ENCODE peak calls at places on chromosome 6, in nine cellular contexts. B is heart right ventricle; X is neural progenitor cell; C is psoas muscle; Q is aorta; S is GM23248; N is iPS DF 6.9; F is left lung; J is CD8-positive, alpha-beta memory T cell. A is an unnamed sample.
A peak's percentile ranks its signal among the peaks of the same experiment; 100 is the strongest.

GRCh38 chr6:32867022-32867477 is 13.1 kb downstream of the PSMB9 start:
- DNase-seq in C (no peak), B (no peak), S (no peak), F (no peak), N (no peak), J (peak; percentile 55), Q (no peak), X (no peak), A (no peak)

GRCh38 chr6:129312865-129313264 is 397.1 kb downstream of the ARHGAP18 start:
- DNase-seq in F (no peak), X (no peak), Q (no peak), J (no peak), C (no peak), N (no peak), S (peak; percentile 85), B (no peak), A (no peak)

GRCh38 chr6:156464100-156464878 is 312.9 kb upstream of the ARID1B start:
- DNase-seq in Q (no peak), J (no peak), S (no peak), B (no peak), F (no peak), X (no peak), N (no peak), C (no peak), A (no peak)

GRCh38 chr6:149233056-149233715 is 84.3 kb upstream of the TAB2 start:
- DNase-seq in C (no peak), S (peak; percentile 91), J (peak; percentile 49), F (no peak), Q (no peak), X (no peak), N (no peak), B (no peak), A (peak; percentile 87)

GRCh38 chr6:152636675-152637421 is at the start of gene SYNE1:
- DNase-seq in N (no peak), C (peak; percentile 59), S (peak; percentile 75), F (peak; percentile 95), Q (peak; percentile 82), B (peak; percentile 61), J (no peak), X (peak; percentile 67), A (no peak)

GRCh38 chr6:105211831-105212230 is 32.0 kb upstream of the POPDC3 start:
- DNase-seq in S (peak; percentile 65), X (no peak), B (no peak), N (no peak), C (no peak), Q (no peak), F (no peak), J (no peak), A (no peak)

GRCh38 chr6:43771858-43772570 is 2.0 kb downstream of the VEGFA start:
- DNase-seq in X (peak; percentile 73), Q (peak; percentile 91), F (peak; percentile 95), S (peak; percentile 86), N (no peak), J (no peak), C (peak; percentile 92), B (peak; percentile 80), A (peak; percentile 36)

GRCh38 chr6:152338335-152339125 is 298.6 kb downstream of the SYNE1 start:
- DNase-seq in X (peak; percentile 33), B (peak; percentile 60), Q (peak; percentile 82), S (peak; percentile 58), C (peak; percentile 78), F (no peak), J (peak; percentile 51), N (no peak), A (peak; percentile 20)

GRCh38 chr6:89385156-89385667 is 26.9 kb downstream of the RRAGD start:
- DNase-seq in X (no peak), Q (no peak), C (peak; percentile 81), J (no peak), N (no peak), S (peak; percentile 37), F (no peak), B (no peak), A (peak; percentile 41)

GRCh38 chr6:3263091-3263490 is 4.3 kb downstream of the PSMG4 start:
- DNase-seq in J (no peak), N (no peak), Q (no peak), X (no peak), C (no peak), F (no peak), S (no peak), B (no peak), A (no peak)

GRCh38 chr6:168451805-168452204 is 10.8 kb downstream of the SMOC2 start:
- DNase-seq in J (no peak), N (no peak), Q (no peak), C (no peak), B (no peak), S (no peak), F (no peak), X (peak; percentile 50), A (no peak)

GRCh38 chr6:2999005-2999620 is 581 bp upstream of the NQO2 start:
- DNase-seq in S (peak; percentile 96), J (no peak), Q (peak; percentile 91), N (no peak), F (no peak), X (no peak), B (no peak), C (no peak), A (no peak)

GRCh38 chr6:134117409-134117808 is 65.0 kb upstream of the SLC2A12 start:
- DNase-seq in C (no peak), J (no peak), Q (no peak), B (no peak), F (no peak), S (peak; percentile 52), N (no peak), X (peak; percentile 4), A (no peak)

GRCh38 chr6:125370343-125370742 is 68.6 kb upstream of the HDDC2 start:
- DNase-seq in B (peak; percentile 17), J (no peak), X (no peak), Q (no peak), F (no peak), C (no peak), S (no peak), N (no peak), A (no peak)

GRCh38 chr6:29680904-29681303 is at the start of gene ZFP57:
- DNase-seq in N (no peak), J (no peak), Q (no peak), S (no peak), F (no peak), C (no peak), B (no peak), X (no peak), A (no peak)

GRCh38 chr6:17585766-17586502 is 14.2 kb upstream of the FAM8A1 start:
- DNase-seq in C (no peak), J (no peak), X (peak; percentile 8), Q (no peak), N (no peak), B (no peak), S (no peak), F (no peak), A (no peak)

DNA sequence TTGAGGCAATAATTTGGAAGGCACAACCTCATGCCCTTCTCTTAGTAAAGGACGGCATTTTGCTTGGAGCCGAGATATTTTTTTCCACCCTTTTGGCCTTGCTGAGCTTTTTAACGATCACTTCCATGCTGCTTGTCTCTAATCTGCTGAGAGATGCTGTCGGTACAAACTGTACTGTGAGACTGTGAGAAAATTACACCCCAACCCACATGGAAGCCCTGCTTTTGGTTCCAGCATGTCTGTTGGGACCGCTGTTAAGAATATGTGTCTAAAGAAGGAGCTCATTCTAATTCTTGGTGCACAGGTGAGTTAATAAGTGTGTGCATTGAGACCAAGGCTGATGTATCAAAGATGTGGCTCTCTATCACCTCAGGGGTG is 304.5 kb upstream of the MAP3K7 start:
- DNase-seq in C (no peak), F (no peak), B (no peak), X (no peak), J (no peak), N (no peak), Q (no peak), S (no peak), A (no peak)
- H3K4me3 ChIP-seq in C (no peak overlapping the region), F (no peak overlapping the region), B (no peak overlapping the region), X (no peak overlapping the region), J (no peak overlapping the region), N (no peak overlapping the region), Q (no peak overlapping the region), S (no peak overlapping the region), A (no peak overlapping the region)

GRCh38 chr6:35185302-35185681 is 28.5 kb upstream of the SCUBE3 start:
- DNase-seq in S (peak; percentile 75), X (no peak), Q (peak; percentile 78), F (no peak), N (no peak), C (peak; percentile 62), J (no peak), B (peak; percentile 65), A (peak; percentile 71)

GRCh38 chr6:35186571-35186970 is 27.2 kb upstream of the SCUBE3 start:
- DNase-seq in C (no peak), S (no peak), Q (no peak), F (no peak), X (no peak), B (no peak), J (no peak), N (no peak), A (no peak)

GRCh38 chr6:35183935-35184334 is 29.8 kb upstream of the SCUBE3 start:
- DNase-seq in N (no peak), Q (no peak), S (no peak), X (no peak), J (no peak), B (no peak), C (no peak), F (no peak), A (no peak)

GRCh38 chr6:35184580-35185301 is 29.0 kb upstream of the SCUBE3 start:
- DNase-seq in B (no peak), S (no peak), N (no peak), X (no peak), C (no peak), Q (no peak), F (no peak), J (no peak), A (no peak)

GRCh38 chr6:35185971-35186370 is 27.8 kb upstream of the SCUBE3 start:
- DNase-seq in F (no peak), B (no peak), N (no peak), Q (no peak), C (no peak), X (no peak), J (no peak), S (no peak), A (no peak)
- H3K27ac ChIP-seq in F (peak overlapping the region; percentile 2), B (no peak overlapping the region), N (no peak overlapping the region), Q (peak overlapping the region; percentile 92), C (no peak overlapping the region), X (no peak overlapping the region), J (no peak overlapping the region), S (peak overlapping the region; percentile 41), A (peak overlapping the region; percentile 54)

GRCh38 chr6:52167272-52167671 is 18.9 kb upstream of the IL17A start:
- DNase-seq in C (no peak), Q (no peak), F (no peak), S (no peak), N (no peak), J (no peak), X (no peak), B (no peak), A (no peak)
- H3K27me3 ChIP-seq in C (no peaks in the 10 kb centered on the region), Q (no peaks in the 10 kb centered on the region), F (no peaks in the 10 kb centered on the region), S (peaks cover 5% of the 10 kb centered on the region), N (no peaks in the 10 kb centered on the region), J (peaks cover 5% of the 10 kb centered on the region), X (no peaks in the 10 kb centered on the region), B (peaks cover 3% of the 10 kb centered on the region), A (peaks cover 11% of the 10 kb centered on the region)

DNA sequence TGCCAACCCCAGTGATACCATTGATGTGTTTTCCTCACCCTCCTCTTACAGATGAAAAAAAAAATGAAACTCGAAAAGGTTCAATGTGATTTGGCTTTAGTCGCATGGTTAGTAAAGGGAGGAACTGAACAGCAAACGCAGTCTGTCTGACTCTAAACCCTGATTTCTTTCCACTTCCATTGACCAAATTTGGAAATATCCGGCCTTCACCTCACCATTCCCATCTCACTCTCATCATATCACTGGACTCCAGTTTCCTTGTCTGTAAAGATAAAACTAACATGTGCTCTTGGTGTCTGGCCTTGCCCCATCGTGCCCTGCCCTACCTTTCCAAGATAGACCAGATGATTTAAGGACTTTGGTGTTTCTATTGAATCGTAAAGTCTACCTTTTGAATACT is 48.7 kb upstream of the ADGRF1 start:
- DNase-seq in N (no peak), C (no peak), F (no peak), S (no peak), B (no peak), J (no peak), Q (no peak), X (no peak), A (no peak)
- H3K4me3 ChIP-seq in N (no peak overlapping the region), C (no peak overlapping the region), F (no peak overlapping the region), S (no peak overlapping the region), B (no peak overlapping the region), J (no peak overlapping the region), Q (no peak overlapping the region), X (no peak overlapping the region), A (no peak overlapping the region)